ENCODE peak calls at places on chromosomes 12 and 14, in seven cellular contexts. One of them, this sample, is unnamed.

GRCh38 chr12:12864243-12864642 is 27.1 kb upstream of the GPRC5A start:
- DNase-seq in transverse colon: no peak
- DNase-seq in DND-41: no peak
- DNase-seq in mesendoderm: no peak
- DNase-seq in esophagus squamous epithelium: no peak
- DNase-seq in IMR-90: no peak
- DNase-seq in cardiac muscle cell: no peak
- DNase-seq in this sample: no peak

GRCh38 chr12:47722136-47722834 is 3.0 kb downstream of the ENDOU start:
- DNase-seq in transverse colon: no peak
- DNase-seq in DND-41: no peak
- DNase-seq in mesendoderm: no peak
- DNase-seq in esophagus squamous epithelium: no peak
- DNase-seq in IMR-90: no peak
- DNase-seq in cardiac muscle cell: no peak
- DNase-seq in this sample: no peak

GRCh38 chr14:93184391-93185332 is at the start of the genes LYSET and MOAP1:
- DNase-seq in transverse colon: peak; percentile 90
- DNase-seq in DND-41: peak; percentile 91
- DNase-seq in mesendoderm: peak; percentile 95
- DNase-seq in esophagus squamous epithelium: peak; percentile 64
- DNase-seq in IMR-90: peak; percentile 79
- DNase-seq in cardiac muscle cell: peak; percentile 92
- DNase-seq in this sample: peak; percentile 88

GRCh38 chr12:663293-663871 is at the start of gene NINJ2:
- DNase-seq in transverse colon: no peak
- DNase-seq in DND-41: peak; percentile 34
- DNase-seq in mesendoderm: no peak
- DNase-seq in esophagus squamous epithelium: no peak
- DNase-seq in IMR-90: no peak
- DNase-seq in cardiac muscle cell: no peak
- DNase-seq in this sample: peak; percentile 25

GRCh38 chr12:6635856-6636521 is at the start of gene LPAR5:
- DNase-seq in transverse colon: peak; percentile 91
- DNase-seq in DND-41: no peak
- DNase-seq in mesendoderm: no peak
- DNase-seq in esophagus squamous epithelium: no peak
- DNase-seq in IMR-90: no peak
- DNase-seq in cardiac muscle cell: no peak
- DNase-seq in this sample: no peak

GRCh38 chr14:51081712-51082111 is 13.2 kb downstream of the TRIM9 start:
- DNase-seq in transverse colon: peak; percentile 62
- DNase-seq in DND-41: no peak
- DNase-seq in mesendoderm: no peak
- DNase-seq in esophagus squamous epithelium: no peak
- DNase-seq in IMR-90: no peak
- DNase-seq in cardiac muscle cell: no peak
- DNase-seq in this sample: no peak

GRCh38 chr14:70018246-70018645 is 139.0 kb downstream of the SMOC1 start:
- DNase-seq in transverse colon: no peak
- DNase-seq in DND-41: no peak
- DNase-seq in mesendoderm: no peak
- DNase-seq in esophagus squamous epithelium: no peak
- DNase-seq in IMR-90: peak; percentile 41
- DNase-seq in cardiac muscle cell: no peak
- DNase-seq in this sample: no peak

GRCh38 chr12:79873223-79873622 is 61.7 kb downstream of the PPP1R12A start:
- DNase-seq in transverse colon: no peak
- DNase-seq in DND-41: no peak
- DNase-seq in mesendoderm: no peak
- DNase-seq in esophagus squamous epithelium: no peak
- DNase-seq in IMR-90: no peak
- DNase-seq in cardiac muscle cell: no peak
- DNase-seq in this sample: no peak

GRCh38 chr14:52399886-52400599 is 85.9 kb downstream of the PTGER2 start:
- DNase-seq in transverse colon: peak; percentile 34
- DNase-seq in DND-41: no peak
- DNase-seq in mesendoderm: peak; percentile 7
- DNase-seq in esophagus squamous epithelium: no peak
- DNase-seq in IMR-90: peak; percentile 74
- DNase-seq in cardiac muscle cell: peak; percentile 17
- DNase-seq in this sample: no peak

GRCh38 chr14:52266179-52266578 is 1.3 kb upstream of the PTGDR start:
- DNase-seq in transverse colon: no peak
- DNase-seq in DND-41: no peak
- DNase-seq in mesendoderm: no peak
- DNase-seq in esophagus squamous epithelium: no peak
- DNase-seq in IMR-90: peak; percentile 49
- DNase-seq in cardiac muscle cell: no peak
- DNase-seq in this sample: no peak

GRCh38 chr14:102872020-102872419 is 50.4 kb upstream of the AMN start:
- DNase-seq in transverse colon: peak; percentile 23
- DNase-seq in DND-41: no peak
- DNase-seq in mesendoderm: no peak
- DNase-seq in esophagus squamous epithelium: no peak
- DNase-seq in IMR-90: no peak
- DNase-seq in cardiac muscle cell: no peak
- DNase-seq in this sample: no peak

GRCh38 chr12:127389923-127390322 is 877.0 kb upstream of the TMEM132C start:
- DNase-seq in transverse colon: no peak
- DNase-seq in DND-41: peak; percentile 13
- DNase-seq in mesendoderm: peak; percentile 85
- DNase-seq in esophagus squamous epithelium: no peak
- DNase-seq in IMR-90: peak; percentile 60
- DNase-seq in cardiac muscle cell: peak; percentile 86
- DNase-seq in this sample: no peak

GRCh38 chr12:69602954-69603353 is 7.8 kb downstream of the LRRC10 start:
- DNase-seq in transverse colon: no peak
- DNase-seq in DND-41: no peak
- DNase-seq in mesendoderm: no peak
- DNase-seq in esophagus squamous epithelium: no peak
- DNase-seq in IMR-90: no peak
- DNase-seq in cardiac muscle cell: no peak
- DNase-seq in this sample: no peak

GRCh38 chr12:85424581-85425348 is 144.7 kb downstream of the ALX1 start:
- DNase-seq in transverse colon: peak; percentile 51
- DNase-seq in DND-41: peak; percentile 19
- DNase-seq in mesendoderm: peak; percentile 52
- DNase-seq in esophagus squamous epithelium: no peak
- DNase-seq in IMR-90: peak; percentile 2
- DNase-seq in cardiac muscle cell: peak; percentile 47
- DNase-seq in this sample: no peak

GRCh38 chr14:99015833-99016232 is 256.2 kb downstream of the BCL11B start:
- DNase-seq in transverse colon: no peak
- DNase-seq in DND-41: no peak
- DNase-seq in mesendoderm: no peak
- DNase-seq in esophagus squamous epithelium: no peak
- DNase-seq in IMR-90: no peak
- DNase-seq in cardiac muscle cell: no peak
- DNase-seq in this sample: no peak

GRCh38 chr14:31726337-31726736 is 165.1 kb downstream of the NUBPL start:
- DNase-seq in transverse colon: no peak
- DNase-seq in DND-41: no peak
- DNase-seq in mesendoderm: no peak
- DNase-seq in esophagus squamous epithelium: no peak
- DNase-seq in IMR-90: no peak
- DNase-seq in cardiac muscle cell: no peak
- DNase-seq in this sample: no peak

GRCh38 chr14:56359245-56359644 is 220.4 kb upstream of the TMEM260 start:
- DNase-seq in transverse colon: no peak
- DNase-seq in DND-41: peak; percentile 90
- DNase-seq in mesendoderm: peak; percentile 14
- DNase-seq in esophagus squamous epithelium: no peak
- DNase-seq in IMR-90: no peak
- DNase-seq in cardiac muscle cell: no peak
- DNase-seq in this sample: no peak

GRCh38 chr12:66947119-66947518 is 268.2 kb upstream of the GRIP1 start:
- DNase-seq in transverse colon: no peak
- DNase-seq in DND-41: no peak
- DNase-seq in mesendoderm: peak; percentile 46
- DNase-seq in esophagus squamous epithelium: no peak
- DNase-seq in IMR-90: no peak
- DNase-seq in cardiac muscle cell: no peak
- DNase-seq in this sample: no peak

GRCh38 chr12:28108599-28108998 is 81.7 kb upstream of the CCDC91 start:
- DNase-seq in transverse colon: no peak
- DNase-seq in DND-41: peak; percentile 49
- DNase-seq in mesendoderm: no peak
- DNase-seq in esophagus squamous epithelium: no peak
- DNase-seq in IMR-90: no peak
- DNase-seq in cardiac muscle cell: no peak
- DNase-seq in this sample: no peak

GRCh38 chr14:87816421-87816820 is 176.6 kb downstream of the GALC start:
- DNase-seq in transverse colon: no peak
- DNase-seq in DND-41: no peak
- DNase-seq in mesendoderm: no peak
- DNase-seq in esophagus squamous epithelium: no peak
- DNase-seq in IMR-90: no peak
- DNase-seq in cardiac muscle cell: no peak
- DNase-seq in this sample: no peak

DNA sequence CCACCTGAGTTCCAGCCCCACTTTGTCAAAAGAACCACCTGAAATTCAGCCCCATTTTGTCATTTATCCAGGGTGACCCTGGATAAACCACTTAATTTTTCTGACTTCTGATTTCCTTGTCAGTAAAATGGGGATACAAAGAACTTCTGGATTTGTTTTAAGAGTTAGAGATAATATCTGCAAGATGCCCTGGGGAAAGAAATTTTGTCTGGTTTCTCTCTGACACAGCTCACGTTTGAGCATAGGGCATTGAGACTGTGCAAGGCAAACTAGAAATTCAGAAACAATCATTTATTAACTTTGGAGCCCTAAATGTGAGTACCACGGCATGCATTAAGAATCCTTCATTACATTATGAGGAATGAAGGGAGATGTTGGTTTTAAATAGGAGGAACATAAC is 37.2 kb downstream of the TMTC2 start:
- DNase-seq in transverse colon: no peak
- DNase-seq in DND-41: no peak
- DNase-seq in mesendoderm: no peak
- DNase-seq in esophagus squamous epithelium: no peak
- DNase-seq in IMR-90: no peak
- DNase-seq in cardiac muscle cell: no peak
- DNase-seq in this sample: no peak
- H3K27ac ChIP-seq in transverse colon: no peak overlapping the region
- H3K27ac ChIP-seq in DND-41: no peak overlapping the region
- H3K27ac ChIP-seq in mesendoderm: no peak overlapping the region
- H3K27ac ChIP-seq in esophagus squamous epithelium: no peak overlapping the region
- H3K27ac ChIP-seq in IMR-90: no peak overlapping the region
- H3K27ac ChIP-seq in cardiac muscle cell: no peak overlapping the region
- H3K27ac ChIP-seq in this sample: no peak overlapping the region

GRCh38 chr12:61823102-61823501 is 437.1 kb upstream of the USP15 start:
- DNase-seq in transverse colon: no peak
- DNase-seq in DND-41: no peak
- DNase-seq in mesendoderm: no peak
- DNase-seq in esophagus squamous epithelium: no peak
- DNase-seq in IMR-90: no peak
- DNase-seq in cardiac muscle cell: no peak
- DNase-seq in this sample: no peak
- H3K4me1 ChIP-seq in transverse colon: no peaks in the 10 kb centered on the region
- H3K4me1 ChIP-seq in DND-41: no peaks in the 10 kb centered on the region
- H3K4me1 ChIP-seq in mesendoderm: no peaks in the 10 kb centered on the region
- H3K4me1 ChIP-seq in esophagus squamous epithelium: no peaks in the 10 kb centered on the region
- H3K4me1 ChIP-seq in IMR-90: no peaks in the 10 kb centered on the region
- H3K4me1 ChIP-seq in cardiac muscle cell: no peaks in the 10 kb centered on the region
- H3K4me1 ChIP-seq in this sample: no peaks in the 10 kb centered on the region

DNA sequence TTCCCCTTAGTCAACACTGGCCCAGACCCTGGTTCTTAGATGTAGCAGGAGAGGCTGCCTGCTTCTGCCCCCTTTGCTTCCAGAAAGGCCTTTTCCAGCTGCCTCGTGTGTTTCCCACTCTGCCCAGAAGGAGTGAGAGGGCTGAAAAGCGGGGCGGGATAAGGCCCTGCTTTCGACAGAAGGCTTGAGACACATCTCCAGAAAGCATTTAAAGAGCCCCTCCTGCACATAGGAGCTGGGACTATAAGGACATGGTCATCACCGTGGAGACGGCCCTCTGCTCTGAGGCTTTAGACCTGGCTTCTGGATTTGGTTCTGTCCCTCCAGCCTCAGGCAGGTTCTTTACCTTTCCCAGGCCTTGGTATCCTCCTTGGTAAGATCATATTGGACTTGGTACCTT is 11.9 kb downstream of the CALM1 start:
- DNase-seq in transverse colon: no peak
- DNase-seq in DND-41: no peak
- DNase-seq in mesendoderm: peak; percentile 23
- DNase-seq in esophagus squamous epithelium: no peak
- DNase-seq in IMR-90: peak; percentile 23
- DNase-seq in cardiac muscle cell: no peak
- DNase-seq in this sample: no peak
- H3K27ac ChIP-seq in transverse colon: peak overlapping the region; percentile 91
- H3K27ac ChIP-seq in DND-41: no peak overlapping the region
- H3K27ac ChIP-seq in mesendoderm: no peak overlapping the region
- H3K27ac ChIP-seq in esophagus squamous epithelium: peak overlapping the region; percentile 82
- H3K27ac ChIP-seq in IMR-90: peak overlapping the region; percentile 20
- H3K27ac ChIP-seq in cardiac muscle cell: no peak overlapping the region
- H3K27ac ChIP-seq in this sample: peak overlapping the region; percentile 83

GRCh38 chr14:47846008-47846407 is 170.6 kb upstream of the MDGA2 start:
- DNase-seq in transverse colon: no peak
- DNase-seq in DND-41: no peak
- DNase-seq in mesendoderm: peak; percentile 41
- DNase-seq in esophagus squamous epithelium: no peak
- DNase-seq in IMR-90: no peak
- DNase-seq in cardiac muscle cell: no peak
- DNase-seq in this sample: no peak
- H3K4me1 ChIP-seq in transverse colon: no peaks in the 10 kb centered on the region
- H3K4me1 ChIP-seq in DND-41: no peaks in the 10 kb centered on the region
- H3K4me1 ChIP-seq in mesendoderm: no peaks in the 10 kb centered on the region
- H3K4me1 ChIP-seq in esophagus squamous epithelium: no peaks in the 10 kb centered on the region
- H3K4me1 ChIP-seq in IMR-90: no peaks in the 10 kb centered on the region
- H3K4me1 ChIP-seq in cardiac muscle cell: no peaks in the 10 kb centered on the region
- H3K4me1 ChIP-seq in this sample: no peaks in the 10 kb centered on the region

This sample was measured in heart right ventricle.